ENCODE peak calls at places on chromosomes 2 and 18, in seven cellular contexts. K, M, E, W, T, S and X are unnamed samples.

GRCh38 chr2:46956981-46957531 is 41.5 kb upstream of the MCFD2 start:
- DNase-seq in K (no peak), M (no peak), E (no peak), W (no peak), T (no peak), S (no peak), X (no peak)

GRCh38 chr2:241788572-241788971 is 11.9 kb downstream of the GAL3ST2 start:
- DNase-seq in K (no peak), M (no peak), E (no peak), W (no peak), T (no peak), S (no peak), X (no peak)

GRCh38 chr18:7329036-7329435 is 98.1 kb downstream of the LRRC30 start:
- DNase-seq in K (no peak), M (no peak), E (no peak), W (no peak), T (no peak), S (peak), X (no peak)

GRCh38 chr2:25981596-25982272 is 563 bp downstream of the KIF3C start:
- DNase-seq in K (no peak), M (no peak), E (no peak), W (peak), T (no peak), S (no peak), X (no peak)

GRCh38 chr2:134576478-134576877 is 142.3 kb downstream of the TMEM163 start:
- DNase-seq in K (no peak), M (no peak), E (no peak), W (no peak), T (no peak), S (peak), X (no peak)

GRCh38 chr18:10519999-10520935 is 5.6 kb upstream of the NAPG start:
- DNase-seq in K (peak), M (peak), E (peak), W (peak), T (peak), S (peak), X (peak)

GRCh38 chr2:73830871-73831401 is 2.2 kb downstream of the STAMBP start:
- DNase-seq in K (no peak), M (peak), E (no peak), W (no peak), T (no peak), S (no peak), X (no peak)

GRCh38 chr18:69949538-69949936 is 1.9 kb upstream of the CD226 start:
- DNase-seq in K (no peak), M (no peak), E (no peak), W (no peak), T (no peak), S (no peak), X (no peak)

GRCh38 chr2:150425121-150425559 is 62.3 kb downstream of the RND3 start:
- DNase-seq in K (peak), M (peak), E (peak), W (peak), T (no peak), S (peak), X (peak)

GRCh38 chr2:109216332-109216731 is 87.3 kb downstream of the SH3RF3 start:
- DNase-seq in K (no peak), M (no peak), E (no peak), W (no peak), T (no peak), S (no peak), X (no peak)

GRCh38 chr2:238143239-238143951 is 4.9 kb downstream of the KLHL30 start:
- DNase-seq in K (no peak), M (peak), E (no peak), W (no peak), T (no peak), S (no peak), X (peak)

GRCh38 chr2:3288455-3289163 is 89.0 kb downstream of the EIPR1 start:
- DNase-seq in K (no peak), M (no peak), E (no peak), W (no peak), T (no peak), S (no peak), X (no peak)

GRCh38 chr18:5380581-5380980 is 85.1 kb upstream of the ZBTB14 start:
- DNase-seq in K (no peak), M (no peak), E (no peak), W (no peak), T (no peak), S (no peak), X (no peak)

GRCh38 chr2:59584958-59585357 is 968.5 kb downstream of the BCL11A start:
- DNase-seq in K (no peak), M (no peak), E (peak), W (peak), T (no peak), S (peak), X (no peak)

GRCh38 chr2:46632349-46632748 is 153.0 kb downstream of the TMEM247 start:
- DNase-seq in K (no peak), M (peak), E (no peak), W (no peak), T (no peak), S (peak), X (peak)

GRCh38 chr2:174585657-174586056 is 11.9 kb downstream of the WIPF1 start:
- DNase-seq in K (no peak), M (no peak), E (no peak), W (no peak), T (no peak), S (peak), X (no peak)

GRCh38 chr2:233051241-233052149 is 8.6 kb upstream of the INPP5D start:
- DNase-seq in K (no peak), M (peak), E (peak), W (peak), T (peak), S (peak), X (peak)

GRCh38 chr2:235826791-235827190 is 332.9 kb downstream of the AGAP1 start:
- DNase-seq in K (no peak), M (no peak), E (no peak), W (no peak), T (no peak), S (no peak), X (no peak)

GRCh38 chr2:240564191-240564570 is 4.0 kb downstream of the DUSP28 start:
- DNase-seq in K (no peak), M (no peak), E (no peak), W (peak), T (no peak), S (no peak), X (no peak)

GRCh38 chr2:84674586-84674985 is 158.3 kb downstream of the DNAH6 start:
- DNase-seq in K (no peak), M (peak), E (no peak), W (no peak), T (no peak), S (no peak), X (no peak)

GRCh38 chr2:153478289-153479261 is at the start of gene RPRM:
- DNase-seq in K (peak), M (peak), E (peak), W (peak), T (peak), S (peak), X (peak)

GRCh38 chr2:153479527-153479926 is 965 bp upstream of the RPRM start:
- DNase-seq in K (no peak), M (no peak), E (no peak), W (no peak), T (no peak), S (no peak), X (no peak)

GRCh38 chr2:153476491-153477095 is 2.0 kb downstream of the RPRM start:
- DNase-seq in K (no peak), M (no peak), E (no peak), W (no peak), T (no peak), S (peak), X (no peak)

GRCh38 chr2:153477096-153477555 is 1.4 kb downstream of the RPRM start:
- DNase-seq in K (no peak), M (no peak), E (peak), W (peak), T (no peak), S (peak), X (no peak)

GRCh38 chr2:153477641-153478288 is 797 bp downstream of the RPRM start:
- DNase-seq in K (no peak), M (no peak), E (no peak), W (peak), T (no peak), S (peak), X (no peak)
- H3K9ac ChIP-seq in K (peak), M (no peak), E (peak), W (peak), T (no peak), S (peak), X (no peak)

GRCh38 chr2:48043746-48044145 is 137.4 kb upstream of the FBXO11 start:
- DNase-seq in K (no peak), M (peak), E (no peak), W (no peak), T (peak), S (peak), X (peak)
- H4K8ac ChIP-seq in K (no peak), M (no peak), E (no peak), W (no peak), T (no peak), S (no peak), X (no peak)

GRCh38 chr2:12428324-12428723 is 288.4 kb upstream of the TRIB2 start:
- DNase-seq in K (no peak), M (peak), E (no peak), W (peak), T (no peak), S (peak), X (peak)
- H3K9ac ChIP-seq in K (no peak), M (no peak), E (no peak), W (no peak), T (no peak), S (no peak), X (no peak)

GRCh38 chr2:221370942-221371221 is 201.2 kb downstream of the EPHA4 start:
- DNase-seq in K (no peak), M (no peak), E (no peak), W (no peak), T (no peak), S (no peak), X (peak)
- H4K8ac ChIP-seq in K (no peak), M (no peak), E (no peak), W (no peak), T (no peak), S (no peak), X (no peak)

GRCh38 chr2:37653093-37653492 is 18.3 kb downstream of the CDC42EP3 start:
- DNase-seq in K (no peak), M (no peak), E (no peak), W (no peak), T (no peak), S (no peak), X (no peak)
- H3K9ac ChIP-seq in K (no peak), M (no peak), E (no peak), W (no peak), T (no peak), S (no peak), X (no peak)

DNA sequence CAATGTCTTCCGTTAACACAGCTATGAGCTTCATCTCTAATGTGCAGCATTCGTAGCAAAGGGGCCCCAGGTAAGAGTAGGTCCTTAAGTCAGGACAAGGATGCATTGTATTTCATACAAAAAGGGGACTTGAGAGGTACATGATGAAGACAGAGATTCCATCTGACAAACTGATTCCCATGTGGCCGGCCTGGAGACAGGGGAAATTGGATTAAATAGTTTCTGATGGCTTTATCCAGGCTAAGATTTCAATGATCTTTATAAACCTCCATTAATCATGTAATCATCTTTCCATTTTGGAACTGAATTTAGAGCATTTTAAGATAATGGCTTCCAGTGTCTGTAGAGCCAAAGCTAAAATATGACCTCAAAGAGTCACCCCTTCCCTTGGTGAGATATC is 111.3 kb downstream of the NCKAP5 start:
- DNase-seq in K (no peak), M (no peak), E (no peak), W (no peak), T (no peak), S (no peak), X (no peak)
- H4K8ac ChIP-seq in K (no peak), M (no peak), E (no peak), W (no peak), T (no peak), S (no peak), X (no peak)

GRCh38 chr18:39959839-39960238 is 1995.2 kb upstream of the PIK3C3 start:
- DNase-seq in K (no peak), M (no peak), E (no peak), W (no peak), T (no peak), S (no peak), X (no peak)
- H3K9ac ChIP-seq in K (no peak), M (no peak), E (no peak), W (no peak), T (no peak), S (no peak), X (no peak)